ENCODE peak calls at places on chromosome 11, in six cellular contexts. One of them, this sample, is unnamed.

GRCh38 chr11:78645226-78646202 is 70.8 kb upstream of the NARS2 start:
- DNase-seq in astrocyte: peak
- DNase-seq in uterus: peak
- DNase-seq in Calu3: peak
- DNase-seq in NT2/D1: peak
- DNase-seq in COR-L47: peak
- DNase-seq in this sample: peak

GRCh38 chr11:71418643-71419042 is 29.6 kb downstream of the DHCR7 start:
- DNase-seq in Calu3: no peak
- DNase-seq in COR-L47: no peak
- DNase-seq in astrocyte: no peak
- DNase-seq in NT2/D1: no peak
- DNase-seq in uterus: no peak
- DNase-seq in this sample: no peak

GRCh38 chr11:24064309-24064903 is 432.4 kb upstream of the LUZP2 start:
- DNase-seq in uterus: no peak
- DNase-seq in NT2/D1: no peak
- DNase-seq in COR-L47: no peak
- DNase-seq in Calu3: no peak
- DNase-seq in astrocyte: peak
- DNase-seq in this sample: peak

GRCh38 chr11:74380746-74381439 is 17.3 kb downstream of the PGM2L1 start:
- DNase-seq in astrocyte: no peak
- DNase-seq in uterus: no peak
- DNase-seq in NT2/D1: no peak
- DNase-seq in COR-L47: peak
- DNase-seq in Calu3: peak
- DNase-seq in this sample: no peak

GRCh38 chr11:68825603-68826002 is 16.1 kb downstream of the CPT1A start:
- DNase-seq in astrocyte: no peak
- DNase-seq in COR-L47: no peak
- DNase-seq in uterus: no peak
- DNase-seq in Calu3: peak
- DNase-seq in NT2/D1: no peak
- DNase-seq in this sample: no peak

GRCh38 chr11:11427185-11427944 is 74.3 kb upstream of the CSNK2A3 start:
- DNase-seq in NT2/D1: no peak
- DNase-seq in Calu3: no peak
- DNase-seq in COR-L47: peak
- DNase-seq in astrocyte: no peak
- DNase-seq in uterus: no peak
- DNase-seq in this sample: no peak

GRCh38 chr11:27391336-27392015 is 28.5 kb upstream of the CCDC34 start:
- DNase-seq in uterus: no peak
- DNase-seq in Calu3: no peak
- DNase-seq in NT2/D1: no peak
- DNase-seq in astrocyte: peak
- DNase-seq in COR-L47: no peak
- DNase-seq in this sample: no peak

GRCh38 chr11:71998649-71999310 is at the start of gene IL18BP:
- DNase-seq in astrocyte: no peak
- DNase-seq in Calu3: no peak
- DNase-seq in COR-L47: no peak
- DNase-seq in uterus: no peak
- DNase-seq in NT2/D1: no peak
- DNase-seq in this sample: no peak

GRCh38 chr11:123569387-123569786 is 85.0 kb downstream of the SCN3B start:
- DNase-seq in NT2/D1: no peak
- DNase-seq in astrocyte: no peak
- DNase-seq in COR-L47: no peak
- DNase-seq in uterus: no peak
- DNase-seq in Calu3: no peak
- DNase-seq in this sample: no peak

GRCh38 chr11:62879554-62879953 is 1.1 kb upstream of the SLC3A2 start:
- DNase-seq in Calu3: no peak
- DNase-seq in NT2/D1: no peak
- DNase-seq in uterus: peak
- DNase-seq in COR-L47: no peak
- DNase-seq in astrocyte: no peak
- DNase-seq in this sample: peak

GRCh38 chr11:9878936-9879335 is 215.1 kb downstream of the SWAP70 start:
- DNase-seq in uterus: no peak
- DNase-seq in NT2/D1: no peak
- DNase-seq in COR-L47: no peak
- DNase-seq in Calu3: no peak
- DNase-seq in astrocyte: no peak
- DNase-seq in this sample: no peak

GRCh38 chr11:119205080-119205479 is 1.1 kb upstream of the CBL start:
- DNase-seq in COR-L47: no peak
- DNase-seq in uterus: no peak
- DNase-seq in NT2/D1: no peak
- DNase-seq in Calu3: no peak
- DNase-seq in astrocyte: no peak
- DNase-seq in this sample: no peak

GRCh38 chr11:67375320-67376021 is 2.1 kb upstream of the CLCF1 start:
- DNase-seq in uterus: no peak
- DNase-seq in NT2/D1: no peak
- DNase-seq in astrocyte: no peak
- DNase-seq in COR-L47: no peak
- DNase-seq in Calu3: no peak
- DNase-seq in this sample: no peak

GRCh38 chr11:5046226-5046625 is at the start of gene OR52J3:
- DNase-seq in Calu3: no peak
- DNase-seq in uterus: no peak
- DNase-seq in NT2/D1: no peak
- DNase-seq in astrocyte: no peak
- DNase-seq in COR-L47: no peak
- DNase-seq in this sample: no peak

GRCh38 chr11:64868904-64869570 is 9.4 kb downstream of the EHD1 start:
- DNase-seq in astrocyte: peak
- DNase-seq in Calu3: peak
- DNase-seq in NT2/D1: no peak
- DNase-seq in uterus: peak
- DNase-seq in COR-L47: no peak
- DNase-seq in this sample: peak

GRCh38 chr11:34915136-34916013 is 804 bp downstream of the APIP start:
- DNase-seq in uterus: no peak
- DNase-seq in astrocyte: peak
- DNase-seq in COR-L47: peak
- DNase-seq in Calu3: no peak
- DNase-seq in NT2/D1: peak
- DNase-seq in this sample: peak

GRCh38 chr11:57457643-57458023 is 2.7 kb upstream of the RTN4RL2 start:
- DNase-seq in astrocyte: no peak
- DNase-seq in uterus: no peak
- DNase-seq in Calu3: no peak
- DNase-seq in NT2/D1: no peak
- DNase-seq in COR-L47: no peak
- DNase-seq in this sample: no peak

GRCh38 chr11:12069053-12069676 is 41.2 kb upstream of the MICAL2 start:
- DNase-seq in Calu3: no peak
- DNase-seq in NT2/D1: no peak
- DNase-seq in COR-L47: no peak
- DNase-seq in astrocyte: no peak
- DNase-seq in uterus: no peak
- DNase-seq in this sample: no peak

GRCh38 chr11:59810911-59811259 is 307 bp upstream of the MRPL16 start:
- DNase-seq in uterus: no peak
- DNase-seq in NT2/D1: no peak
- DNase-seq in Calu3: no peak
- DNase-seq in astrocyte: no peak
- DNase-seq in COR-L47: no peak
- DNase-seq in this sample: no peak

GRCh38 chr11:10575346-10575745 is 6.9 kb upstream of the LYVE1 start:
- DNase-seq in COR-L47: no peak
- DNase-seq in uterus: no peak
- DNase-seq in NT2/D1: no peak
- DNase-seq in astrocyte: no peak
- DNase-seq in Calu3: no peak
- DNase-seq in this sample: no peak